ENCODE peak calls at places on chromosomes 12 and 14, in ten cellular contexts. One of them, this sample, is unnamed.
A peak's percentile ranks its signal among the peaks of the same experiment; 100 is the strongest.

GRCh38 chr12:113880337-113880736 is 85.8 kb downstream of the RBM19 start:
- DNase-seq in NCI-H1417: peak; percentile 95
- DNase-seq in stimulated activated CD4-positive, alpha-beta T cell treated with anti-CD3 and anti-CD28 coated beads, TNF-alpha, amount 100 ng/mL, for 1 hour: no peak
- DNase-seq in CD8-positive, alpha-beta T cell: no peak
- DNase-seq in MCF 10A: no peak
- DNase-seq in NCI-H524 treated with DMSO at 0.1 percent for 48 hours: peak; percentile 10
- DNase-seq in non-pigmented ciliary epithelial cell: no peak
- DNase-seq in activated CD4-positive, alpha-beta memory T cell treated with anti-CD3 and anti-CD28 coated beads for 36 hours: no peak
- DNase-seq in head of caudate nucleus: no peak
- DNase-seq in activated T-cell treated with anti-CD3 and anti-CD28 coated beads for 48 hours: no peak
- DNase-seq in this sample: no peak

GRCh38 chr12:22306311-22306710 is 28.2 kb downstream of the ST8SIA1 start:
- DNase-seq in NCI-H1417: no peak
- DNase-seq in stimulated activated CD4-positive, alpha-beta T cell treated with anti-CD3 and anti-CD28 coated beads, TNF-alpha, amount 100 ng/mL, for 1 hour: no peak
- DNase-seq in CD8-positive, alpha-beta T cell: no peak
- DNase-seq in MCF 10A: no peak
- DNase-seq in NCI-H524 treated with DMSO at 0.1 percent for 48 hours: no peak
- DNase-seq in non-pigmented ciliary epithelial cell: no peak
- DNase-seq in activated CD4-positive, alpha-beta memory T cell treated with anti-CD3 and anti-CD28 coated beads for 36 hours: no peak
- DNase-seq in head of caudate nucleus: no peak
- DNase-seq in activated T-cell treated with anti-CD3 and anti-CD28 coated beads for 48 hours: no peak
- DNase-seq in this sample: no peak

GRCh38 chr14:75781096-75781495 is 120.0 kb downstream of the TTLL5 start:
- DNase-seq in NCI-H1417: no peak
- DNase-seq in stimulated activated CD4-positive, alpha-beta T cell treated with anti-CD3 and anti-CD28 coated beads, TNF-alpha, amount 100 ng/mL, for 1 hour: no peak
- DNase-seq in CD8-positive, alpha-beta T cell: no peak
- DNase-seq in MCF 10A: no peak
- DNase-seq in NCI-H524 treated with DMSO at 0.1 percent for 48 hours: no peak
- DNase-seq in non-pigmented ciliary epithelial cell: no peak
- DNase-seq in activated CD4-positive, alpha-beta memory T cell treated with anti-CD3 and anti-CD28 coated beads for 36 hours: no peak
- DNase-seq in head of caudate nucleus: no peak
- DNase-seq in activated T-cell treated with anti-CD3 and anti-CD28 coated beads for 48 hours: no peak
- DNase-seq in this sample: no peak

GRCh38 chr14:98816195-98816594 is 455.8 kb downstream of the BCL11B start:
- DNase-seq in NCI-H1417: no peak
- DNase-seq in stimulated activated CD4-positive, alpha-beta T cell treated with anti-CD3 and anti-CD28 coated beads, TNF-alpha, amount 100 ng/mL, for 1 hour: no peak
- DNase-seq in CD8-positive, alpha-beta T cell: no peak
- DNase-seq in MCF 10A: no peak
- DNase-seq in NCI-H524 treated with DMSO at 0.1 percent for 48 hours: no peak
- DNase-seq in non-pigmented ciliary epithelial cell: no peak
- DNase-seq in activated CD4-positive, alpha-beta memory T cell treated with anti-CD3 and anti-CD28 coated beads for 36 hours: no peak
- DNase-seq in head of caudate nucleus: no peak
- DNase-seq in activated T-cell treated with anti-CD3 and anti-CD28 coated beads for 48 hours: no peak
- DNase-seq in this sample: no peak

GRCh38 chr12:53551889-53552291 is 44.6 kb upstream of the NPFF start:
- DNase-seq in NCI-H1417: no peak
- DNase-seq in stimulated activated CD4-positive, alpha-beta T cell treated with anti-CD3 and anti-CD28 coated beads, TNF-alpha, amount 100 ng/mL, for 1 hour: no peak
- DNase-seq in CD8-positive, alpha-beta T cell: no peak
- DNase-seq in MCF 10A: no peak
- DNase-seq in NCI-H524 treated with DMSO at 0.1 percent for 48 hours: no peak
- DNase-seq in non-pigmented ciliary epithelial cell: no peak
- DNase-seq in activated CD4-positive, alpha-beta memory T cell treated with anti-CD3 and anti-CD28 coated beads for 36 hours: no peak
- DNase-seq in head of caudate nucleus: no peak
- DNase-seq in activated T-cell treated with anti-CD3 and anti-CD28 coated beads for 48 hours: no peak
- DNase-seq in this sample: no peak

GRCh38 chr12:39393890-39394289 is 49.0 kb downstream of the KIF21A start:
- DNase-seq in NCI-H1417: peak; percentile 16
- DNase-seq in stimulated activated CD4-positive, alpha-beta T cell treated with anti-CD3 and anti-CD28 coated beads, TNF-alpha, amount 100 ng/mL, for 1 hour: no peak
- DNase-seq in CD8-positive, alpha-beta T cell: no peak
- DNase-seq in MCF 10A: no peak
- DNase-seq in NCI-H524 treated with DMSO at 0.1 percent for 48 hours: no peak
- DNase-seq in non-pigmented ciliary epithelial cell: no peak
- DNase-seq in activated CD4-positive, alpha-beta memory T cell treated with anti-CD3 and anti-CD28 coated beads for 36 hours: no peak
- DNase-seq in head of caudate nucleus: no peak
- DNase-seq in activated T-cell treated with anti-CD3 and anti-CD28 coated beads for 48 hours: no peak
- DNase-seq in this sample: no peak

GRCh38 chr12:105774037-105774436 is 364.7 kb downstream of the NUAK1 start:
- DNase-seq in NCI-H1417: no peak
- DNase-seq in stimulated activated CD4-positive, alpha-beta T cell treated with anti-CD3 and anti-CD28 coated beads, TNF-alpha, amount 100 ng/mL, for 1 hour: no peak
- DNase-seq in CD8-positive, alpha-beta T cell: no peak
- DNase-seq in MCF 10A: no peak
- DNase-seq in NCI-H524 treated with DMSO at 0.1 percent for 48 hours: no peak
- DNase-seq in non-pigmented ciliary epithelial cell: no peak
- DNase-seq in activated CD4-positive, alpha-beta memory T cell treated with anti-CD3 and anti-CD28 coated beads for 36 hours: no peak
- DNase-seq in head of caudate nucleus: no peak
- DNase-seq in activated T-cell treated with anti-CD3 and anti-CD28 coated beads for 48 hours: no peak
- DNase-seq in this sample: no peak

GRCh38 chr12:119869720-119870119 is 7.4 kb downstream of the CIT start:
- DNase-seq in NCI-H1417: no peak
- DNase-seq in stimulated activated CD4-positive, alpha-beta T cell treated with anti-CD3 and anti-CD28 coated beads, TNF-alpha, amount 100 ng/mL, for 1 hour: no peak
- DNase-seq in CD8-positive, alpha-beta T cell: no peak
- DNase-seq in MCF 10A: peak; percentile 74
- DNase-seq in NCI-H524 treated with DMSO at 0.1 percent for 48 hours: no peak
- DNase-seq in non-pigmented ciliary epithelial cell: peak; percentile 72
- DNase-seq in activated CD4-positive, alpha-beta memory T cell treated with anti-CD3 and anti-CD28 coated beads for 36 hours: no peak
- DNase-seq in head of caudate nucleus: no peak
- DNase-seq in activated T-cell treated with anti-CD3 and anti-CD28 coated beads for 48 hours: no peak
- DNase-seq in this sample: peak; percentile 72

GRCh38 chr12:57086951-57087688 is 1.8 kb upstream of the NAB2 start:
- DNase-seq in NCI-H1417: peak; percentile 24
- DNase-seq in stimulated activated CD4-positive, alpha-beta T cell treated with anti-CD3 and anti-CD28 coated beads, TNF-alpha, amount 100 ng/mL, for 1 hour: peak; percentile 85
- DNase-seq in CD8-positive, alpha-beta T cell: peak; percentile 83
- DNase-seq in MCF 10A: peak; percentile 94
- DNase-seq in NCI-H524 treated with DMSO at 0.1 percent for 48 hours: no peak
- DNase-seq in non-pigmented ciliary epithelial cell: peak; percentile 56
- DNase-seq in activated CD4-positive, alpha-beta memory T cell treated with anti-CD3 and anti-CD28 coated beads for 36 hours: peak; percentile 95
- DNase-seq in head of caudate nucleus: peak; percentile 77
- DNase-seq in activated T-cell treated with anti-CD3 and anti-CD28 coated beads for 48 hours: peak; percentile 90
- DNase-seq in this sample: peak; percentile 82

GRCh38 chr12:20272801-20273200 is 95.5 kb upstream of the PDE3A start:
- DNase-seq in NCI-H1417: no peak
- DNase-seq in stimulated activated CD4-positive, alpha-beta T cell treated with anti-CD3 and anti-CD28 coated beads, TNF-alpha, amount 100 ng/mL, for 1 hour: no peak
- DNase-seq in CD8-positive, alpha-beta T cell: no peak
- DNase-seq in MCF 10A: no peak
- DNase-seq in NCI-H524 treated with DMSO at 0.1 percent for 48 hours: no peak
- DNase-seq in non-pigmented ciliary epithelial cell: no peak
- DNase-seq in activated CD4-positive, alpha-beta memory T cell treated with anti-CD3 and anti-CD28 coated beads for 36 hours: no peak
- DNase-seq in head of caudate nucleus: no peak
- DNase-seq in activated T-cell treated with anti-CD3 and anti-CD28 coated beads for 48 hours: no peak
- DNase-seq in this sample: peak; percentile 32

GRCh38 chr12:4059891-4060290 is 186.7 kb upstream of the PARP11 start:
- DNase-seq in NCI-H1417: no peak
- DNase-seq in stimulated activated CD4-positive, alpha-beta T cell treated with anti-CD3 and anti-CD28 coated beads, TNF-alpha, amount 100 ng/mL, for 1 hour: no peak
- DNase-seq in CD8-positive, alpha-beta T cell: no peak
- DNase-seq in MCF 10A: no peak
- DNase-seq in NCI-H524 treated with DMSO at 0.1 percent for 48 hours: no peak
- DNase-seq in non-pigmented ciliary epithelial cell: no peak
- DNase-seq in activated CD4-positive, alpha-beta memory T cell treated with anti-CD3 and anti-CD28 coated beads for 36 hours: no peak
- DNase-seq in head of caudate nucleus: no peak
- DNase-seq in activated T-cell treated with anti-CD3 and anti-CD28 coated beads for 48 hours: no peak
- DNase-seq in this sample: no peak

GRCh38 chr14:55914771-55915170 is 203.4 kb upstream of the PELI2 start:
- DNase-seq in NCI-H1417: no peak
- DNase-seq in stimulated activated CD4-positive, alpha-beta T cell treated with anti-CD3 and anti-CD28 coated beads, TNF-alpha, amount 100 ng/mL, for 1 hour: no peak
- DNase-seq in CD8-positive, alpha-beta T cell: no peak
- DNase-seq in MCF 10A: no peak
- DNase-seq in NCI-H524 treated with DMSO at 0.1 percent for 48 hours: no peak
- DNase-seq in non-pigmented ciliary epithelial cell: no peak
- DNase-seq in activated CD4-positive, alpha-beta memory T cell treated with anti-CD3 and anti-CD28 coated beads for 36 hours: no peak
- DNase-seq in head of caudate nucleus: no peak
- DNase-seq in activated T-cell treated with anti-CD3 and anti-CD28 coated beads for 48 hours: no peak
- DNase-seq in this sample: no peak

GRCh38 chr12:116708826-116709756 is 28.8 kb downstream of the SPRING1 start:
- DNase-seq in NCI-H1417: peak; percentile 87
- DNase-seq in stimulated activated CD4-positive, alpha-beta T cell treated with anti-CD3 and anti-CD28 coated beads, TNF-alpha, amount 100 ng/mL, for 1 hour: no peak
- DNase-seq in CD8-positive, alpha-beta T cell: peak; percentile 35
- DNase-seq in MCF 10A: peak; percentile 61
- DNase-seq in NCI-H524 treated with DMSO at 0.1 percent for 48 hours: peak; percentile 64
- DNase-seq in non-pigmented ciliary epithelial cell: no peak
- DNase-seq in activated CD4-positive, alpha-beta memory T cell treated with anti-CD3 and anti-CD28 coated beads for 36 hours: peak; percentile 64
- DNase-seq in head of caudate nucleus: peak; percentile 90
- DNase-seq in activated T-cell treated with anti-CD3 and anti-CD28 coated beads for 48 hours: peak; percentile 14
- DNase-seq in this sample: peak; percentile 65

GRCh38 chr14:54688229-54688628 is 121.3 kb downstream of the SAMD4A start:
- DNase-seq in NCI-H1417: no peak
- DNase-seq in stimulated activated CD4-positive, alpha-beta T cell treated with anti-CD3 and anti-CD28 coated beads, TNF-alpha, amount 100 ng/mL, for 1 hour: no peak
- DNase-seq in CD8-positive, alpha-beta T cell: no peak
- DNase-seq in MCF 10A: no peak
- DNase-seq in NCI-H524 treated with DMSO at 0.1 percent for 48 hours: no peak
- DNase-seq in non-pigmented ciliary epithelial cell: no peak
- DNase-seq in activated CD4-positive, alpha-beta memory T cell treated with anti-CD3 and anti-CD28 coated beads for 36 hours: peak; percentile 61
- DNase-seq in head of caudate nucleus: no peak
- DNase-seq in activated T-cell treated with anti-CD3 and anti-CD28 coated beads for 48 hours: no peak
- DNase-seq in this sample: no peak

GRCh38 chr14:98622208-98623051 is 649.6 kb downstream of the BCL11B start:
- DNase-seq in NCI-H1417: no peak
- DNase-seq in stimulated activated CD4-positive, alpha-beta T cell treated with anti-CD3 and anti-CD28 coated beads, TNF-alpha, amount 100 ng/mL, for 1 hour: no peak
- DNase-seq in CD8-positive, alpha-beta T cell: no peak
- DNase-seq in MCF 10A: no peak
- DNase-seq in NCI-H524 treated with DMSO at 0.1 percent for 48 hours: no peak
- DNase-seq in non-pigmented ciliary epithelial cell: peak; percentile 14
- DNase-seq in activated CD4-positive, alpha-beta memory T cell treated with anti-CD3 and anti-CD28 coated beads for 36 hours: no peak
- DNase-seq in head of caudate nucleus: no peak
- DNase-seq in activated T-cell treated with anti-CD3 and anti-CD28 coated beads for 48 hours: no peak
- DNase-seq in this sample: peak; percentile 13

GRCh38 chr14:60573943-60574496 is 65.1 kb downstream of the SIX6 start:
- DNase-seq in NCI-H1417: no peak
- DNase-seq in stimulated activated CD4-positive, alpha-beta T cell treated with anti-CD3 and anti-CD28 coated beads, TNF-alpha, amount 100 ng/mL, for 1 hour: no peak
- DNase-seq in CD8-positive, alpha-beta T cell: no peak
- DNase-seq in MCF 10A: peak; percentile 53
- DNase-seq in NCI-H524 treated with DMSO at 0.1 percent for 48 hours: no peak
- DNase-seq in non-pigmented ciliary epithelial cell: no peak
- DNase-seq in activated CD4-positive, alpha-beta memory T cell treated with anti-CD3 and anti-CD28 coated beads for 36 hours: no peak
- DNase-seq in head of caudate nucleus: no peak
- DNase-seq in activated T-cell treated with anti-CD3 and anti-CD28 coated beads for 48 hours: no peak
- DNase-seq in this sample: no peak

GRCh38 chr12:113242018-113242418 is 20.8 kb downstream of the TPCN1 start:
- DNase-seq in NCI-H1417: peak; percentile 53
- DNase-seq in stimulated activated CD4-positive, alpha-beta T cell treated with anti-CD3 and anti-CD28 coated beads, TNF-alpha, amount 100 ng/mL, for 1 hour: no peak
- DNase-seq in CD8-positive, alpha-beta T cell: no peak
- DNase-seq in MCF 10A: peak; percentile 95
- DNase-seq in NCI-H524 treated with DMSO at 0.1 percent for 48 hours: no peak
- DNase-seq in non-pigmented ciliary epithelial cell: no peak
- DNase-seq in activated CD4-positive, alpha-beta memory T cell treated with anti-CD3 and anti-CD28 coated beads for 36 hours: no peak
- DNase-seq in head of caudate nucleus: no peak
- DNase-seq in activated T-cell treated with anti-CD3 and anti-CD28 coated beads for 48 hours: no peak
- DNase-seq in this sample: peak; percentile 96

GRCh38 chr14:38205949-38206665 is 1.6 kb upstream of the SSTR1 start:
- DNase-seq in NCI-H1417: no peak
- DNase-seq in stimulated activated CD4-positive, alpha-beta T cell treated with anti-CD3 and anti-CD28 coated beads, TNF-alpha, amount 100 ng/mL, for 1 hour: no peak
- DNase-seq in CD8-positive, alpha-beta T cell: no peak
- DNase-seq in MCF 10A: no peak
- DNase-seq in NCI-H524 treated with DMSO at 0.1 percent for 48 hours: no peak
- DNase-seq in non-pigmented ciliary epithelial cell: no peak
- DNase-seq in activated CD4-positive, alpha-beta memory T cell treated with anti-CD3 and anti-CD28 coated beads for 36 hours: no peak
- DNase-seq in head of caudate nucleus: no peak
- DNase-seq in activated T-cell treated with anti-CD3 and anti-CD28 coated beads for 48 hours: no peak
- DNase-seq in this sample: no peak

GRCh38 chr14:96573473-96574100 is 71.4 kb downstream of the PAPOLA start:
- DNase-seq in NCI-H1417: no peak
- DNase-seq in stimulated activated CD4-positive, alpha-beta T cell treated with anti-CD3 and anti-CD28 coated beads, TNF-alpha, amount 100 ng/mL, for 1 hour: no peak
- DNase-seq in CD8-positive, alpha-beta T cell: no peak
- DNase-seq in MCF 10A: no peak
- DNase-seq in NCI-H524 treated with DMSO at 0.1 percent for 48 hours: no peak
- DNase-seq in non-pigmented ciliary epithelial cell: no peak
- DNase-seq in activated CD4-positive, alpha-beta memory T cell treated with anti-CD3 and anti-CD28 coated beads for 36 hours: no peak
- DNase-seq in head of caudate nucleus: no peak
- DNase-seq in activated T-cell treated with anti-CD3 and anti-CD28 coated beads for 48 hours: no peak
- DNase-seq in this sample: no peak

GRCh38 chr12:133129368-133130037 is 571 bp downstream of the ZNF891 start:
- DNase-seq in NCI-H1417: no peak
- DNase-seq in stimulated activated CD4-positive, alpha-beta T cell treated with anti-CD3 and anti-CD28 coated beads, TNF-alpha, amount 100 ng/mL, for 1 hour: no peak
- DNase-seq in CD8-positive, alpha-beta T cell: no peak
- DNase-seq in MCF 10A: no peak
- DNase-seq in NCI-H524 treated with DMSO at 0.1 percent for 48 hours: no peak
- DNase-seq in non-pigmented ciliary epithelial cell: no peak
- DNase-seq in activated CD4-positive, alpha-beta memory T cell treated with anti-CD3 and anti-CD28 coated beads for 36 hours: peak; percentile 14
- DNase-seq in head of caudate nucleus: no peak
- DNase-seq in activated T-cell treated with anti-CD3 and anti-CD28 coated beads for 48 hours: no peak
- DNase-seq in this sample: peak; percentile 47

GRCh38 chr12:105928436-105928835 is 210.3 kb downstream of the NUAK1 start:
- DNase-seq in NCI-H1417: no peak
- DNase-seq in stimulated activated CD4-positive, alpha-beta T cell treated with anti-CD3 and anti-CD28 coated beads, TNF-alpha, amount 100 ng/mL, for 1 hour: no peak
- DNase-seq in CD8-positive, alpha-beta T cell: no peak
- DNase-seq in MCF 10A: peak; percentile 44
- DNase-seq in NCI-H524 treated with DMSO at 0.1 percent for 48 hours: no peak
- DNase-seq in non-pigmented ciliary epithelial cell: no peak
- DNase-seq in activated CD4-positive, alpha-beta memory T cell treated with anti-CD3 and anti-CD28 coated beads for 36 hours: no peak
- DNase-seq in head of caudate nucleus: no peak
- DNase-seq in activated T-cell treated with anti-CD3 and anti-CD28 coated beads for 48 hours: no peak
- DNase-seq in this sample: no peak

GRCh38 chr12:77213316-77213715 is 147.9 kb upstream of the E2F7 start:
- DNase-seq in NCI-H1417: no peak
- DNase-seq in stimulated activated CD4-positive, alpha-beta T cell treated with anti-CD3 and anti-CD28 coated beads, TNF-alpha, amount 100 ng/mL, for 1 hour: no peak
- DNase-seq in CD8-positive, alpha-beta T cell: no peak
- DNase-seq in MCF 10A: no peak
- DNase-seq in NCI-H524 treated with DMSO at 0.1 percent for 48 hours: no peak
- DNase-seq in non-pigmented ciliary epithelial cell: no peak
- DNase-seq in activated CD4-positive, alpha-beta memory T cell treated with anti-CD3 and anti-CD28 coated beads for 36 hours: no peak
- DNase-seq in head of caudate nucleus: peak; percentile 65
- DNase-seq in activated T-cell treated with anti-CD3 and anti-CD28 coated beads for 48 hours: no peak
- DNase-seq in this sample: no peak

GRCh38 chr14:74888164-74889158 is 6.7 kb downstream of the DLST start:
- DNase-seq in NCI-H1417: no peak
- DNase-seq in stimulated activated CD4-positive, alpha-beta T cell treated with anti-CD3 and anti-CD28 coated beads, TNF-alpha, amount 100 ng/mL, for 1 hour: no peak
- DNase-seq in CD8-positive, alpha-beta T cell: no peak
- DNase-seq in MCF 10A: peak; percentile 57
- DNase-seq in NCI-H524 treated with DMSO at 0.1 percent for 48 hours: no peak
- DNase-seq in non-pigmented ciliary epithelial cell: no peak
- DNase-seq in activated CD4-positive, alpha-beta memory T cell treated with anti-CD3 and anti-CD28 coated beads for 36 hours: no peak
- DNase-seq in head of caudate nucleus: no peak
- DNase-seq in activated T-cell treated with anti-CD3 and anti-CD28 coated beads for 48 hours: no peak
- DNase-seq in this sample: peak; percentile 83

GRCh38 chr12:132182206-132182710 is 38.0 kb downstream of the NOC4L start:
- DNase-seq in NCI-H1417: no peak
- DNase-seq in stimulated activated CD4-positive, alpha-beta T cell treated with anti-CD3 and anti-CD28 coated beads, TNF-alpha, amount 100 ng/mL, for 1 hour: no peak
- DNase-seq in CD8-positive, alpha-beta T cell: no peak
- DNase-seq in MCF 10A: no peak
- DNase-seq in NCI-H524 treated with DMSO at 0.1 percent for 48 hours: no peak
- DNase-seq in non-pigmented ciliary epithelial cell: no peak
- DNase-seq in activated CD4-positive, alpha-beta memory T cell treated with anti-CD3 and anti-CD28 coated beads for 36 hours: no peak
- DNase-seq in head of caudate nucleus: no peak
- DNase-seq in activated T-cell treated with anti-CD3 and anti-CD28 coated beads for 48 hours: no peak
- DNase-seq in this sample: no peak

GRCh38 chr12:46944104-46944503 is 118.3 kb upstream of the SLC38A4 start:
- DNase-seq in NCI-H1417: no peak
- DNase-seq in stimulated activated CD4-positive, alpha-beta T cell treated with anti-CD3 and anti-CD28 coated beads, TNF-alpha, amount 100 ng/mL, for 1 hour: no peak
- DNase-seq in CD8-positive, alpha-beta T cell: no peak
- DNase-seq in MCF 10A: peak; percentile 69
- DNase-seq in NCI-H524 treated with DMSO at 0.1 percent for 48 hours: no peak
- DNase-seq in non-pigmented ciliary epithelial cell: no peak
- DNase-seq in activated CD4-positive, alpha-beta memory T cell treated with anti-CD3 and anti-CD28 coated beads for 36 hours: no peak
- DNase-seq in head of caudate nucleus: peak; percentile 22
- DNase-seq in activated T-cell treated with anti-CD3 and anti-CD28 coated beads for 48 hours: no peak
- DNase-seq in this sample: peak; percentile 79

GRCh38 chr12:127607146-127607725 is 659.7 kb upstream of the TMEM132C start:
- DNase-seq in NCI-H1417: no peak
- DNase-seq in stimulated activated CD4-positive, alpha-beta T cell treated with anti-CD3 and anti-CD28 coated beads, TNF-alpha, amount 100 ng/mL, for 1 hour: no peak
- DNase-seq in CD8-positive, alpha-beta T cell: no peak
- DNase-seq in MCF 10A: no peak
- DNase-seq in NCI-H524 treated with DMSO at 0.1 percent for 48 hours: no peak
- DNase-seq in non-pigmented ciliary epithelial cell: no peak
- DNase-seq in activated CD4-positive, alpha-beta memory T cell treated with anti-CD3 and anti-CD28 coated beads for 36 hours: no peak
- DNase-seq in head of caudate nucleus: no peak
- DNase-seq in activated T-cell treated with anti-CD3 and anti-CD28 coated beads for 48 hours: no peak
- DNase-seq in this sample: no peak

GRCh38 chr14:78327426-78328210 is 157.4 kb downstream of the NRXN3 start:
- DNase-seq in NCI-H1417: no peak
- DNase-seq in stimulated activated CD4-positive, alpha-beta T cell treated with anti-CD3 and anti-CD28 coated beads, TNF-alpha, amount 100 ng/mL, for 1 hour: no peak
- DNase-seq in CD8-positive, alpha-beta T cell: no peak
- DNase-seq in MCF 10A: no peak
- DNase-seq in NCI-H524 treated with DMSO at 0.1 percent for 48 hours: no peak
- DNase-seq in non-pigmented ciliary epithelial cell: no peak
- DNase-seq in activated CD4-positive, alpha-beta memory T cell treated with anti-CD3 and anti-CD28 coated beads for 36 hours: no peak
- DNase-seq in head of caudate nucleus: peak; percentile 55
- DNase-seq in activated T-cell treated with anti-CD3 and anti-CD28 coated beads for 48 hours: no peak
- DNase-seq in this sample: no peak

GRCh38 chr14:54529811-54530210 is 20.1 kb downstream of the CGRRF1 start:
- DNase-seq in NCI-H1417: no peak
- DNase-seq in stimulated activated CD4-positive, alpha-beta T cell treated with anti-CD3 and anti-CD28 coated beads, TNF-alpha, amount 100 ng/mL, for 1 hour: no peak
- DNase-seq in CD8-positive, alpha-beta T cell: no peak
- DNase-seq in MCF 10A: peak; percentile 50
- DNase-seq in NCI-H524 treated with DMSO at 0.1 percent for 48 hours: no peak
- DNase-seq in non-pigmented ciliary epithelial cell: peak; percentile 26
- DNase-seq in activated CD4-positive, alpha-beta memory T cell treated with anti-CD3 and anti-CD28 coated beads for 36 hours: no peak
- DNase-seq in head of caudate nucleus: no peak
- DNase-seq in activated T-cell treated with anti-CD3 and anti-CD28 coated beads for 48 hours: no peak
- DNase-seq in this sample: peak; percentile 70

This sample was measured in M059J.